ENCODE peak calls at places on chromosomes 5 and 9, in seven cellular contexts. G, E, Z, R, N, C and S are unnamed samples.

GRCh38 chr5:168575391-168576372 is 3.5 kb downstream of the PANK3 start:
- DNase-seq in G (no peak), E (no peak), Z (no peak), R (no peak), N (no peak), C (no peak), S (no peak)

GRCh38 chr5:88957000-88957399 is 74.0 kb upstream of the MEF2C start:
- DNase-seq in G (no peak), E (no peak), Z (no peak), R (no peak), N (no peak), C (no peak), S (no peak)

GRCh38 chr5:172800088-172800551 is 29.1 kb upstream of the DUSP1 start:
- DNase-seq in G (peak; percentile 58), E (no peak), Z (no peak), R (no peak), N (peak; percentile 58), C (peak; percentile 75), S (no peak)

GRCh38 chr5:82019342-82020138 is 47.7 kb downstream of the ATG10 start:
- DNase-seq in G (no peak), E (no peak), Z (no peak), R (no peak), N (no peak), C (no peak), S (no peak)

GRCh38 chr9:136230773-136231172 is 14.8 kb downstream of the QSOX2 start:
- DNase-seq in G (no peak), E (no peak), Z (no peak), R (no peak), N (no peak), C (no peak), S (no peak)

GRCh38 chr5:35919191-35919590 is 19.2 kb downstream of the CAPSL start:
- DNase-seq in G (no peak), E (no peak), Z (no peak), R (no peak), N (no peak), C (no peak), S (no peak)

GRCh38 chr9:76302947-76303550 is 91.2 kb downstream of the RFK start:
- DNase-seq in G (no peak), E (no peak), Z (peak; percentile 29), R (peak; percentile 82), N (no peak), C (no peak), S (peak; percentile 58)

GRCh38 chr9:134403682-134404301 is 77.5 kb downstream of the RXRA start:
- DNase-seq in G (peak; percentile 63), E (no peak), Z (no peak), R (no peak), N (peak; percentile 66), C (no peak), S (no peak)

GRCh38 chr5:5278815-5279381 is 138.8 kb downstream of the ADAMTS16 start:
- DNase-seq in G (no peak), E (no peak), Z (no peak), R (no peak), N (no peak), C (no peak), S (no peak)

GRCh38 chr5:107719207-107719606 is 48.5 kb upstream of the EFNA5 start:
- DNase-seq in G (no peak), E (no peak), Z (no peak), R (no peak), N (no peak), C (peak; percentile 24), S (no peak)

GRCh38 chr5:124200381-124200780 is 546.1 kb downstream of the ZNF608 start:
- DNase-seq in G (no peak), E (no peak), Z (no peak), R (no peak), N (no peak), C (no peak), S (no peak)

GRCh38 chr9:112867275-112867991 is 23.2 kb downstream of the SLC46A2 start:
- DNase-seq in G (no peak), E (no peak), Z (peak; percentile 75), R (peak; percentile 63), N (peak; percentile 31), C (no peak), S (peak; percentile 90)

GRCh38 chr9:124442360-124442759 is 7.9 kb upstream of the ADGRD2 start:
- DNase-seq in G (no peak), E (no peak), Z (no peak), R (no peak), N (no peak), C (no peak), S (no peak)

GRCh38 chr9:128902351-128903078 is 18.3 kb upstream of the PHYHD1 start:
- DNase-seq in G (peak; percentile 66), E (no peak), Z (no peak), R (no peak), N (peak; percentile 86), C (peak; percentile 87), S (no peak)

GRCh38 chr9:90459321-90459720 is 183.3 kb downstream of the DIRAS2 start:
- DNase-seq in G (no peak), E (no peak), Z (no peak), R (no peak), N (no peak), C (no peak), S (no peak)

GRCh38 chr9:84788803-84789462 is 119.4 kb downstream of the NTRK2 start:
- DNase-seq in G (no peak), E (no peak), Z (no peak), R (no peak), N (no peak), C (no peak), S (no peak)

GRCh38 chr9:136676297-136676794 is 10.9 kb downstream of the AGPAT2 start:
- DNase-seq in G (no peak), E (no peak), Z (no peak), R (no peak), N (no peak), C (peak; percentile 74), S (no peak)

GRCh38 chr5:130116431-130116830 is 212.2 kb downstream of the CHSY3 start:
- DNase-seq in G (no peak), E (no peak), Z (no peak), R (no peak), N (no peak), C (no peak), S (no peak)

GRCh38 chr5:149434162-149435014 is 55.3 kb upstream of the IL17B start:
- DNase-seq in G (peak; percentile 74), E (peak; percentile 50), Z (no peak), R (peak; percentile 89), N (peak; percentile 67), C (no peak), S (no peak)

GRCh38 chr5:158478139-158478538 is 619.2 kb upstream of the CLINT1 start:
- DNase-seq in G (no peak), E (no peak), Z (no peak), R (no peak), N (no peak), C (no peak), S (no peak)

GRCh38 chr9:74044844-74045243 is 452.3 kb upstream of the RORB start:
- DNase-seq in G (no peak), E (no peak), Z (no peak), R (no peak), N (no peak), C (no peak), S (no peak)

GRCh38 chr9:36150529-36151305 is 14.2 kb downstream of the GLIPR2 start:
- DNase-seq in G (no peak), E (no peak), Z (no peak), R (no peak), N (no peak), C (no peak), S (no peak)

GRCh38 chr9:36158122-36158521 is 11.1 kb upstream of the CCIN start:
- DNase-seq in G (no peak), E (no peak), Z (no peak), R (no peak), N (no peak), C (no peak), S (no peak)

GRCh38 chr9:36151306-36152210 is 15.0 kb downstream of the GLIPR2 start:
- DNase-seq in G (peak; percentile 65), E (no peak), Z (no peak), R (no peak), N (peak; percentile 81), C (no peak), S (no peak)

GRCh38 chr9:36152741-36153438 is 16.3 kb upstream of the CCIN start:
- DNase-seq in G (no peak), E (no peak), Z (no peak), R (no peak), N (no peak), C (no peak), S (no peak)

GRCh38 chr9:36154213-36154952 is 14.8 kb upstream of the CCIN start:
- DNase-seq in G (no peak), E (no peak), Z (no peak), R (no peak), N (no peak), C (no peak), S (peak; percentile 16)
- H3K4me3 ChIP-seq in G (no peak overlapping the region), E (no peak overlapping the region), Z (no peak overlapping the region), R (no peak overlapping the region), N (no peak overlapping the region), C (no peak overlapping the region), S (no peak overlapping the region)

DNA sequence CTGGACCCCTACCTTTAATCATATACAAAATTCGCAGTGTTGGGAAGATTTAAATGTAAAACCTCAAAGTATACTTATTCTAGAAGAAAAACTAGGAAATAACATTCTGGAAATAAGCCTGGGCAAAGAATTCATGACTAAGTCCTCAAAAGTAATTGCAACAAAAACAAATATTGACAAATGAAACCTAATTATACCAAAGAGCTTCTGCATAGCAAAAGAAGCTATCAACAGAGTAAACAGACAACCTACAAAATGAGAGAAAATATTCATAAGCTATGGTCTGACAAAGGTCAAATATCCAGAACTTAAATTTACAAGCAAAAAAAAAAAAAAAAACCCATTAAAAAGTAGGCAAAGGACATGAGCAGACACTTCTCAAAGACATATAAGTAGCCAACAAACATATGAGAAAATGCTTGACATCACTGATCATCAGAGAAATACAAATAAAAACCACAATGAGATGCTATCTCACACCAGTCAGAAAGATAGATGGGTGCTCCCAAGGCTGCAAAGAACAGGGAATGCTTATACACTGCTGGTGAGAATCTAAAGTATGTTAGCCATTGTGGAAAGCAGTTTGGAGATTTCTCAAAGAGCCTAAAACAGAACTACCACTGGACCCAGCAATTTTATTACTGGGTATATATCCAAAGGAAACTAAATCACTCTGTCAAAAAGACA is 154.0 kb downstream of the NDUFS4 start:
- DNase-seq in G (no peak), E (no peak), Z (no peak), R (no peak), N (no peak), C (no peak), S (no peak)
- H3K27ac ChIP-seq in G (no peak overlapping the region), E (no peak overlapping the region), Z (no peak overlapping the region), R (no peak overlapping the region), N (no peak overlapping the region), C (no peak overlapping the region), S (no peak overlapping the region)

DNA sequence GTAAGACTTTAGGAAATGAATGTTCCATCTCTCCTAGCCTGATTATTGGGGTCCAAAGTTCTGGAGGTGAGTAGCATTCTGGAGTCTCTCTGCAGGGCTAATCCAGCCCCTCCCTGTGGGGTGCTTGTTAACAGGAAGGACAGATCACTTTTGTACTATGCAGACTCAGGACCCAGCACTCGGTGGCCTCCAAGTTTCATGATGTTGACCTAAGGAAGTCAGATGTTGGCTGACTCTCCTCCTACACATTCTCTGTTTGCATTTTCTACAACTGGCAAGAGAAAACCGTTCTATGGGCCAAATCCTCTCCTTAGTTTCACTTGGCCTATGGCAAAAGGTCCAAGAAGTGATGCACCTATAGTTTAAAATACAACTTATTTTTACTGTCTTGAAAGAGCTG is 5.5 kb upstream of the PDE8B start:
- DNase-seq in G (no peak), E (no peak), Z (no peak), R (no peak), N (no peak), C (no peak), S (no peak)
- TF ChIP-seq POLR2AphosphoS5 in G (no peak), E (no peak), Z (no peak), R (no peak), N (no peak), C (no peak), S (no peak)

GRCh38 chr5:95048633-95049032 is 236.3 kb downstream of the MCTP1 start:
- DNase-seq in G (no peak), E (no peak), Z (no peak), R (no peak), N (no peak), C (no peak), S (no peak)
- H3K4me3 ChIP-seq in G (no peak overlapping the region), E (no peak overlapping the region), Z (no peak overlapping the region), R (no peak overlapping the region), N (no peak overlapping the region), C (no peak overlapping the region), S (peak overlapping the region; percentile 29)